ENCODE peak calls at places on chromosomes 12 and 14, in five cellular contexts. One of them, this sample, is unnamed.

GRCh38 chr14:22190411-22191191 is 398.4 kb downstream of the DAD1 start:
- DNase-seq in psoas muscle: no peak
- DNase-seq in IMR-90: peak; percentile 100
- DNase-seq in body of pancreas: no peak
- DNase-seq in hepatocyte: peak; percentile 13
- DNase-seq in this sample: no peak

GRCh38 chr12:50862316-50862715 is 19.6 kb downstream of the TMPRSS12 start:
- DNase-seq in body of pancreas: no peak
- DNase-seq in psoas muscle: no peak
- DNase-seq in IMR-90: peak; percentile 77
- DNase-seq in hepatocyte: no peak
- DNase-seq in this sample: no peak

GRCh38 chr12:106840217-106840616 is 65.7 kb downstream of the RIC8B start:
- DNase-seq in body of pancreas: peak; percentile 21
- DNase-seq in psoas muscle: no peak
- DNase-seq in hepatocyte: peak; percentile 17
- DNase-seq in IMR-90: peak; percentile 64
- DNase-seq in this sample: peak; percentile 90

GRCh38 chr14:89121961-89122675 is 294.9 kb downstream of the FOXN3 start:
- DNase-seq in body of pancreas: no peak
- DNase-seq in hepatocyte: no peak
- DNase-seq in psoas muscle: no peak
- DNase-seq in IMR-90: no peak
- DNase-seq in this sample: no peak

GRCh38 chr14:51792819-51793218 is 67.6 kb upstream of the GNG2 start:
- DNase-seq in IMR-90: peak; percentile 84
- DNase-seq in psoas muscle: no peak
- DNase-seq in body of pancreas: no peak
- DNase-seq in hepatocyte: no peak
- DNase-seq in this sample: no peak

GRCh38 chr14:33938131-33938949 is 12.5 kb downstream of the EGLN3 start:
- DNase-seq in IMR-90: no peak
- DNase-seq in psoas muscle: peak; percentile 88
- DNase-seq in body of pancreas: peak; percentile 85
- DNase-seq in hepatocyte: peak; percentile 62
- DNase-seq in this sample: no peak

GRCh38 chr12:64883264-64884163 is 59.1 kb downstream of the TBC1D30 start:
- DNase-seq in psoas muscle: no peak
- DNase-seq in hepatocyte: no peak
- DNase-seq in body of pancreas: no peak
- DNase-seq in IMR-90: no peak
- DNase-seq in this sample: peak; percentile 18

GRCh38 chr12:122963928-122964240 is 2.4 kb downstream of the ABCB9 start:
- DNase-seq in IMR-90: peak; percentile 59
- DNase-seq in body of pancreas: peak; percentile 56
- DNase-seq in psoas muscle: no peak
- DNase-seq in hepatocyte: no peak
- DNase-seq in this sample: no peak

GRCh38 chr12:26122681-26123481 is 2.0 kb downstream of the BHLHE41 start:
- DNase-seq in hepatocyte: peak; percentile 62
- DNase-seq in body of pancreas: peak; percentile 63
- DNase-seq in psoas muscle: peak; percentile 86
- DNase-seq in IMR-90: peak; percentile 79
- DNase-seq in this sample: peak; percentile 75

GRCh38 chr14:101859916-101860315 is 98.4 kb downstream of the PPP2R5C start:
- DNase-seq in psoas muscle: no peak
- DNase-seq in IMR-90: no peak
- DNase-seq in hepatocyte: no peak
- DNase-seq in body of pancreas: no peak
- DNase-seq in this sample: no peak

GRCh38 chr14:90426663-90427062 is 29.8 kb downstream of the CALM1 start:
- DNase-seq in IMR-90: no peak
- DNase-seq in hepatocyte: no peak
- DNase-seq in body of pancreas: no peak
- DNase-seq in psoas muscle: peak; percentile 66
- DNase-seq in this sample: peak; percentile 46

GRCh38 chr14:91154851-91155625 is 41.2 kb downstream of the DGLUCY start:
- DNase-seq in body of pancreas: peak; percentile 53
- DNase-seq in hepatocyte: peak; percentile 74
- DNase-seq in IMR-90: peak; percentile 72
- DNase-seq in psoas muscle: peak; percentile 68
- DNase-seq in this sample: peak; percentile 97

GRCh38 chr12:57765698-57766463 is 997 bp downstream of the CYP27B1 start:
- DNase-seq in hepatocyte: no peak
- DNase-seq in psoas muscle: no peak
- DNase-seq in body of pancreas: no peak
- DNase-seq in IMR-90: no peak
- DNase-seq in this sample: no peak
- H3K27me3 ChIP-seq in hepatocyte: peaks cover 53% of the 10 kb centered on the region
- H3K27me3 ChIP-seq in psoas muscle: peaks cover 29% of the 10 kb centered on the region
- H3K27me3 ChIP-seq in body of pancreas: no peaks in the 10 kb centered on the region
- H3K27me3 ChIP-seq in IMR-90: peaks cover 43% of the 10 kb centered on the region
- H3K27me3 ChIP-seq in this sample: peaks cover 30% of the 10 kb centered on the region

GRCh38 chr12:11834925-11835324 is 185.5 kb downstream of the ETV6 start:
- DNase-seq in body of pancreas: no peak
- DNase-seq in IMR-90: no peak
- DNase-seq in hepatocyte: no peak
- DNase-seq in psoas muscle: no peak
- DNase-seq in this sample: no peak

GRCh38 chr12:11836282-11836963 is 186.9 kb downstream of the ETV6 start:
- DNase-seq in psoas muscle: no peak
- DNase-seq in IMR-90: no peak
- DNase-seq in hepatocyte: no peak
- DNase-seq in body of pancreas: no peak
- DNase-seq in this sample: no peak

GRCh38 chr12:11837318-11837934 is 188.0 kb downstream of the ETV6 start:
- DNase-seq in hepatocyte: no peak
- DNase-seq in psoas muscle: no peak
- DNase-seq in body of pancreas: no peak
- DNase-seq in IMR-90: no peak
- DNase-seq in this sample: no peak

GRCh38 chr12:11838403-11838802 is 188.9 kb downstream of the ETV6 start:
- DNase-seq in IMR-90: no peak
- DNase-seq in hepatocyte: no peak
- DNase-seq in body of pancreas: no peak
- DNase-seq in psoas muscle: no peak
- DNase-seq in this sample: no peak

GRCh38 chr12:11836964-11837286 is 187.5 kb downstream of the ETV6 start:
- DNase-seq in hepatocyte: no peak
- DNase-seq in IMR-90: no peak
- DNase-seq in body of pancreas: no peak
- DNase-seq in psoas muscle: no peak
- DNase-seq in this sample: no peak
- H3K4me1 ChIP-seq in hepatocyte: peaks cover 5% of the 10 kb centered on the region
- H3K4me1 ChIP-seq in IMR-90: peaks cover 11% of the 10 kb centered on the region
- H3K4me1 ChIP-seq in body of pancreas: peaks cover 67% of the 10 kb centered on the region
- H3K4me1 ChIP-seq in psoas muscle: peaks cover 11% of the 10 kb centered on the region
- H3K4me1 ChIP-seq in this sample: peaks cover 22% of the 10 kb centered on the region

GRCh38 chr12:131112690-131113290 is 159.1 kb downstream of the ADGRD1 start:
- DNase-seq in hepatocyte: peak; percentile 52
- DNase-seq in psoas muscle: peak; percentile 17
- DNase-seq in IMR-90: no peak
- DNase-seq in body of pancreas: no peak
- DNase-seq in this sample: no peak

GRCh38 chr12:131112016-131112415 is 158.3 kb downstream of the ADGRD1 start:
- DNase-seq in body of pancreas: no peak
- DNase-seq in hepatocyte: no peak
- DNase-seq in psoas muscle: peak; percentile 12
- DNase-seq in IMR-90: no peak
- DNase-seq in this sample: no peak

GRCh38 chr12:131113562-131113961 is 159.9 kb downstream of the ADGRD1 start:
- DNase-seq in psoas muscle: peak; percentile 19
- DNase-seq in body of pancreas: no peak
- DNase-seq in IMR-90: no peak
- DNase-seq in hepatocyte: no peak
- DNase-seq in this sample: no peak

GRCh38 chr12:131114331-131114730 is 160.6 kb downstream of the ADGRD1 start:
- DNase-seq in IMR-90: no peak
- DNase-seq in hepatocyte: no peak
- DNase-seq in psoas muscle: no peak
- DNase-seq in body of pancreas: no peak
- DNase-seq in this sample: no peak

GRCh38 chr12:131111446-131111845 is 157.7 kb downstream of the ADGRD1 start:
- DNase-seq in hepatocyte: no peak
- DNase-seq in body of pancreas: no peak
- DNase-seq in psoas muscle: no peak
- DNase-seq in IMR-90: no peak
- DNase-seq in this sample: no peak
- H3K27me3 ChIP-seq in hepatocyte: no peaks in the 10 kb centered on the region
- H3K27me3 ChIP-seq in body of pancreas: no peaks in the 10 kb centered on the region
- H3K27me3 ChIP-seq in psoas muscle: no peaks in the 10 kb centered on the region
- H3K27me3 ChIP-seq in IMR-90: no peaks in the 10 kb centered on the region
- H3K27me3 ChIP-seq in this sample: peaks cover 16% of the 10 kb centered on the region

GRCh38 chr12:47856721-47857575 is 37.2 kb upstream of the HDAC7 start:
- DNase-seq in hepatocyte: no peak
- DNase-seq in body of pancreas: no peak
- DNase-seq in psoas muscle: no peak
- DNase-seq in IMR-90: no peak
- DNase-seq in this sample: no peak
- H3K4me1 ChIP-seq in hepatocyte: peaks cover 9% of the 10 kb centered on the region
- H3K4me1 ChIP-seq in body of pancreas: no peaks in the 10 kb centered on the region
- H3K4me1 ChIP-seq in psoas muscle: no peaks in the 10 kb centered on the region
- H3K4me1 ChIP-seq in IMR-90: peaks cover 7% of the 10 kb centered on the region
- H3K4me1 ChIP-seq in this sample: no peaks in the 10 kb centered on the region

DNA sequence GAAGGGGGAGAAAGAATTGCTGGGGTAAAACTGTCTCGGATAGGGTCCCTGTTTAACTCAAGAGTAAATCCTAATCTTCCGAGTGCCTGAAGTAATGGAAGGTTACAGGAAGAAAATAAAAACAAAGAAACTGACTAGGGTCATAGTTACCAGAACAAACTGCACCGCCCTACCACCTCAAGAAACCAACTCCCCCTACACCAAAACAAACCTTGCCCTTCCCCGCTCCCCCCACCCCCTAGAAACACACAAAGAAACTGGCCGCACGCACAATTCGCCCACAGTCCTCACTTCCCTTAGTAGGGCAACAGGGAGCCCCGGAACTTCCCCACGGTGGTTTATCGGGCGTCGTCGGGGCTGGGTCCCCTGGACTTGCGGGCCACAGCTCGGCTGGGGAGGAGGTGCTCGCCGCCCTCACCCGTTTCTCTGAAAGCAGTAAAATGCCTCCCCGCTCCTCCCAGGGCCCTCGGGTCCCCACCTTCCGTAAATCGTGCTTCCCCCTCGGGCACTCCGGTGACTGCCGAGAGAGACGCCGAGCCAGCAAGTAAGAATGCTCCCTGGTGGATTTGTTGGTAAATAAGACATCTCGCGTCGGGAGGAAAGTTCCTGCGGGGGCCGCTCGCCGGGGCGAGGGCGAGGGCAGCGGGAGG is 2.4 kb downstream of the SINHCAF start:
- DNase-seq in hepatocyte: no peak
- DNase-seq in psoas muscle: no peak
- DNase-seq in body of pancreas: no peak
- DNase-seq in IMR-90: no peak
- DNase-seq in this sample: peak; percentile 60
- H3K27me3 ChIP-seq in hepatocyte: no peaks in the 10 kb centered on the region
- H3K27me3 ChIP-seq in psoas muscle: no peaks in the 10 kb centered on the region
- H3K27me3 ChIP-seq in body of pancreas: no peaks in the 10 kb centered on the region
- H3K27me3 ChIP-seq in IMR-90: no peaks in the 10 kb centered on the region
- H3K27me3 ChIP-seq in this sample: no peaks in the 10 kb centered on the region

DNA sequence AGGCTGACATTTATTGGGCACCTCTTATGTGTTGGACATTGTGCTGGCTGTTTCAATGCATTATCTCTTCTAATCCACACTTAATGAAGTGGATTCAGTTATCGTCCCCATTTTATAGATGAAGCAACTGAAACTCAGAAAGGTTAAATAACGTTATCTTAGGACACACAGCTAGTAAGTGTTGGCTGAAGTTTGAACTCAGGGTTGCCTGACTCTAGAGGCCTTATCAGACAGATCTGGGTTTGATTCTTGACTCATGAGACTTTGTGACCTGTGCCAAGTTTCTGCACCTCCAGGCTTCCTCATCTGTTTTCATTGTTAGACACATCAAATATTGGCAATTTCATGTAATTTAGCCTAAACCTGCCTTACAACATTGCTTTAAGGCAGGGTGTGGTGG is 18.2 kb upstream of the IRF2BPL start:
- DNase-seq in hepatocyte: no peak
- DNase-seq in body of pancreas: no peak
- DNase-seq in psoas muscle: no peak
- DNase-seq in IMR-90: no peak
- DNase-seq in this sample: no peak
- H3K4me1 ChIP-seq in hepatocyte: peaks cover 41% of the 10 kb centered on the region
- H3K4me1 ChIP-seq in body of pancreas: peaks cover 62% of the 10 kb centered on the region
- H3K4me1 ChIP-seq in psoas muscle: peaks cover 50% of the 10 kb centered on the region
- H3K4me1 ChIP-seq in IMR-90: peaks cover 28% of the 10 kb centered on the region
- H3K4me1 ChIP-seq in this sample: peaks cover 40% of the 10 kb centered on the region

GRCh38 chr14:24335461-24336146 is 733 bp upstream of the ADCY4 start:
- DNase-seq in IMR-90: no peak
- DNase-seq in body of pancreas: no peak
- DNase-seq in psoas muscle: no peak
- DNase-seq in hepatocyte: no peak
- DNase-seq in this sample: no peak
- H3K27me3 ChIP-seq in IMR-90: peaks cover 75% of the 10 kb centered on the region
- H3K27me3 ChIP-seq in body of pancreas: peaks cover 5% of the 10 kb centered on the region
- H3K27me3 ChIP-seq in psoas muscle: peaks cover 9% of the 10 kb centered on the region
- H3K27me3 ChIP-seq in hepatocyte: peaks cover 54% of the 10 kb centered on the region
- H3K27me3 ChIP-seq in this sample: no peaks in the 10 kb centered on the region

GRCh38 chr12:69108024-69108423 is 131.3 kb upstream of the CPSF6 start:
- DNase-seq in hepatocyte: no peak
- DNase-seq in IMR-90: no peak
- DNase-seq in body of pancreas: no peak
- DNase-seq in psoas muscle: no peak
- DNase-seq in this sample: peak; percentile 43
- H3K4me1 ChIP-seq in hepatocyte: peaks cover 10% of the 10 kb centered on the region
- H3K4me1 ChIP-seq in IMR-90: no peaks in the 10 kb centered on the region
- H3K4me1 ChIP-seq in body of pancreas: peaks cover 35% of the 10 kb centered on the region
- H3K4me1 ChIP-seq in psoas muscle: no peaks in the 10 kb centered on the region
- H3K4me1 ChIP-seq in this sample: no peaks in the 10 kb centered on the region

GRCh38 chr14:82510007-82510406 is 976.4 kb upstream of the SEL1L start:
- DNase-seq in hepatocyte: no peak
- DNase-seq in psoas muscle: no peak
- DNase-seq in body of pancreas: no peak
- DNase-seq in IMR-90: no peak
- DNase-seq in this sample: no peak
- H3K27me3 ChIP-seq in hepatocyte: no peaks in the 10 kb centered on the region
- H3K27me3 ChIP-seq in psoas muscle: no peaks in the 10 kb centered on the region
- H3K27me3 ChIP-seq in body of pancreas: no peaks in the 10 kb centered on the region
- H3K27me3 ChIP-seq in IMR-90: no peaks in the 10 kb centered on the region
- H3K27me3 ChIP-seq in this sample: no peaks in the 10 kb centered on the region